ENCODE peak calls at places on chromosomes 13 and 19, in five cellular contexts. B, Y, S, O and N are unnamed samples.

GRCh38 chr19:17305517-17306284 is at the start of gene MRPL34:
- DNase-seq in B (peak), Y (peak), S (peak), O (peak), N (peak)

GRCh38 chr19:51026554-51026831 is at the start of gene KLK11:
- DNase-seq in B (no peak), Y (no peak), S (no peak), O (no peak), N (no peak)

GRCh38 chr19:46073268-46073922 is 32.6 kb upstream of the IGFL4 start:
- DNase-seq in B (no peak), Y (no peak), S (no peak), O (no peak), N (no peak)

GRCh38 chr19:48484931-48485612 is 15.9 kb downstream of the CYTH2 start:
- DNase-seq in B (no peak), Y (no peak), S (no peak), O (no peak), N (no peak)

GRCh38 chr13:80447747-80448146 is 106.8 kb upstream of the SPRY2 start:
- DNase-seq in B (no peak), Y (no peak), S (no peak), O (no peak), N (no peak)

GRCh38 chr13:72637561-72637960 is 89.9 kb downstream of the MZT1 start:
- DNase-seq in B (no peak), Y (no peak), S (no peak), O (no peak), N (no peak)

GRCh38 chr13:110868631-110869165 is 46.2 kb downstream of the ANKRD10 start:
- DNase-seq in B (no peak), Y (no peak), S (peak), O (no peak), N (no peak)

GRCh38 chr13:64930636-64931035 is 2299.5 kb downstream of the PCDH9 start:
- DNase-seq in B (no peak), Y (no peak), S (no peak), O (no peak), N (no peak)

GRCh38 chr13:111483621-111483987 is 163.2 kb downstream of the TEX29 start:
- DNase-seq in B (no peak), Y (peak), S (no peak), O (no peak), N (no peak)

GRCh38 chr19:29590278-29590677 is 15.8 kb upstream of the POP4 start:
- DNase-seq in B (no peak), Y (no peak), S (no peak), O (no peak), N (no peak)

GRCh38 chr13:25927966-25928365 is 123.8 kb downstream of the SHISA2 start:
- DNase-seq in B (no peak), Y (no peak), S (no peak), O (no peak), N (no peak)

GRCh38 chr13:23440821-23441608 is 7.5 kb upstream of the SACS start:
- DNase-seq in B (no peak), Y (no peak), S (no peak), O (no peak), N (no peak)

DNA sequence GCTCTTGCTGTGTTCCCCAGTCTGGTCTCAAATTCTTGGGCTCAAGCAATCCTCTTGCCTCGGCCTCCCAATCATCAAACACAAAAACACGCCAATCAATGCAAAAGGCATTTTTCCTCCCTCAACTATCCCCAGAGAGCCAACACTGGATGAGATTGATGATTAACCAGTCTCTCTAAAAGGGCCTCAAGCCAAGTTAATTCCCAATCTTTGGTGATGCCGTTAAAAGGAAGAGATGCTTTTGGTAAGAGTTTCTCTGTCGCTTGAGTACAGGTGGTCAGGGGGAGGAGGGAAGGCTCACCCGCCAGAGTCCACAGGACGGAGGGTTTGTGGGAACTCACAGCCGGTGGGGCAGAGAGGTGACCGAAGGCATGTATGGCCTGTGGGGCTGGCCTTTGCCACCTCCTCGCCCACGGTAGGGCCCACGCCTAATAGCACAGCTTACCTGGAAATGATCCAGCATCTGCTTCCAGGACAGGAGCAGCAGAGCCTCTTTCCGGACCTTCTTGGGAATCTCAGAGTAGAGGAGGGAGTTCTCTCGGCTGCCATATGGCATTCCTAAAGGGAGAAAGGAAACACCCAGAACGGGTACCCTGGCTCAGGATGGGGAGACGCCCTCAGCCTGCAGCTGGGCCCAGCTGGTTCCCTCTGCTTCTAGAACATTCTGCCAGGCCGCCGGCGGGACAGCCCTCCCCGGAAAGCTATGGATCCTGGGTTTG is 18.1 kb downstream of the DPP9 start:
- DNase-seq in B (no peak), Y (no peak), S (no peak), O (no peak), N (no peak)
- TF ChIP-seq POLR2A in B (no peak), Y (no peak), S (no peak), O (no peak), N (no peak)

GRCh38 chr13:113485545-113485944 is 5.0 kb downstream of the DCUN1D2 start:
- DNase-seq in B (no peak), Y (no peak), S (no peak), O (no peak), N (no peak)
- TF ChIP-seq POLR2AphosphoS5 in B (no peak), Y (no peak), S (no peak), O (no peak), N (no peak)

GRCh38 chr13:30898721-30899188 is 7.3 kb upstream of the MEDAG start:
- DNase-seq in B (no peak), Y (no peak), S (no peak), O (no peak), N (no peak)
- TF ChIP-seq POLR2A in B (no peak), Y (no peak), S (no peak), O (no peak), N (no peak)

GRCh38 chr13:76723551-76724232 is 162.5 kb downstream of the KCTD12 start:
- DNase-seq in B (no peak), Y (no peak), S (peak), O (peak), N (no peak)
- TF ChIP-seq POLR2AphosphoS5 in B (no peak), Y (peak), S (no peak), O (no peak), N (no peak)

GRCh38 chr19:36837902-36838783 is at the start of gene ZNF790:
- DNase-seq in B (peak), Y (peak), S (peak), O (peak), N (peak)
- TF ChIP-seq POLR2A in B (no peak), Y (no peak), S (peak), O (peak), N (peak)

GRCh38 chr13:87754097-87754496 is 82.9 kb downstream of the SLITRK5 start:
- DNase-seq in B (no peak), Y (no peak), S (no peak), O (no peak), N (no peak)
- TF ChIP-seq POLR2AphosphoS5 in B (no peak), Y (no peak), S (no peak), O (no peak), N (no peak)

GRCh38 chr13:113531041-113531873 is 40.7 kb upstream of the DCUN1D2 start:
- DNase-seq in B (no peak), Y (no peak), S (no peak), O (no peak), N (no peak)
- TF ChIP-seq POLR2A in B (no peak), Y (no peak), S (no peak), O (no peak), N (no peak)

DNA sequence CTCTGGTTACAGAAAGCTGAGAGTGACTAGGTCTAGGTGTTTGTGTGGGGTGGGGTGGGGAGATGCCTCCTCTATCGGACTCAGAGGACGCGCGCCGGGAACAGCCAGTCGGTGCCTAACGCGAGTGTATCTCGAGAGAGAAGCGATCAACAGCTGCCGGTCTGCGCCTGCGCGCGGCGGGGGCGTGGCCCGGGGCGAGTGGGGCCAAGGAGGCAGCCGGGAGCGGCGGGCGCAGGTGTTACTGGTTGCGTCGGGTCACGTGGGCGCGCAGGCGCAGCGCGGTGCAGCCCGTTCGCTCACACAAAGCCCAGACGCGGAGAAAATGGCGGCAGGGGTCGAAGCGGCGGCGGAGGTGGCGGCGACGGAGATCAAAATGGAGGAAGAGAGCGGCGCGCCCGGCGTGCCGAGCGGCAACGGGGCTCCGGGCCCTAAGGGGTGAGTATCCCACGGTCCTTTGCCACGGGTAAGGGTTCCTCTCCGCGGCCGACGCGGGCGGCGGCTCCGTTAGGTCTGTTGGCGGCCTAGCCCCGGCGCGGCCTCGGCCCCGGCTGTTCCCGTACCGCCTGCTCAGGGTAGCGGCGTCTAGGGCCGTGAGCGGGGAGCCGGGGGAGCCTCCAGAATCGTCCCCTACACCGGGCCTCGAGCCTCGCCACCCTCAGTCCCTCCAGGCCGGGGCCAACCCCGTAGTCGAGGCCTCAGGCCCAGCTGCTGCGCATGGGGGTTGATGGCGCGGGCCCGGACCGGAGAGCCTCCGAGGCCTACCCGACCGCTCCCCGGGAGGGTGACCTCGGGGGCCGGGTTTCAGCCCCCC is at the start of gene HNRNPM:
- DNase-seq in B (peak), Y (peak), S (peak), O (peak), N (peak)
- TF ChIP-seq POLR2AphosphoS5 in B (peak), Y (peak), S (peak), O (peak), N (peak)

DNA sequence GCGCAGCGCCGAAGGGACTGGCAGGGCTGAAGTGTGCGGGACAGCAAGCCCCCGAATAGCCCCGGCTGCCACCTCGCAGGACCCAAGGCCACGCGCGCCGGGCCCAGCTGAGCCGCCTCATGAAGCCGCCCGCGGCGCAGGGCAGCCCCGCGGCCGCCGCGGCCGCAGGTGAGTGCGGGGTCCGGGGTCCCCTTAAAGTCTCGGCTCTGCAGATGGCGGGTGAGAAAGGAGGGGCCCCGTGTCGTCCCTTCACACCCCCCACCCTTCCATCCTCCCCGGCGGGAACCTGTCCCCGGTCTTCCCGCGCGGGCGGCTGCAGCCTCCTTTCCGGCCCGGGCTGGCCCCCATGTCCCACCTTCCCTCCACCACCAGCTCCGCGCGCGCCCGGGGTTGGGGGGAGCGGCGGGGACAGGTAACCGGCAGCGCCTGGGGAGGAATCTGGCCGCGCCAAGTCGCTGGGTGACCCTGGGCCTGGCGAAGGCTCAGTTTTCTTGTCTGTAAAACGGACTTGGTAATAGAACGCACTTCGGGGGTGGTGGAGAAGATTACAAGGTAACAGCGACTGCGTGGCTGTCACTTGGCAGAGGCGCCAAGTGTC is 338 bp downstream of the RGCC start:
- DNase-seq in B (peak), Y (no peak), S (peak), O (no peak), N (peak)
- TF ChIP-seq POLR2A in B (no peak), Y (no peak), S (no peak), O (no peak), N (no peak)

GRCh38 chr13:29922281-29922821 is 71.9 kb upstream of the UBL3 start:
- DNase-seq in B (no peak), Y (no peak), S (no peak), O (no peak), N (no peak)

GRCh38 chr13:29921542-29921941 is 71.1 kb upstream of the UBL3 start:
- DNase-seq in B (no peak), Y (no peak), S (no peak), O (no peak), N (no peak)

GRCh38 chr13:29920018-29920643 is 69.7 kb upstream of the UBL3 start:
- DNase-seq in B (no peak), Y (no peak), S (no peak), O (no peak), N (no peak)

GRCh38 chr13:29917573-29918091 is 67.2 kb upstream of the UBL3 start:
- DNase-seq in B (no peak), Y (no peak), S (no peak), O (no peak), N (no peak)

GRCh38 chr13:29918845-29919244 is 68.4 kb upstream of the UBL3 start:
- DNase-seq in B (no peak), Y (no peak), S (no peak), O (no peak), N (no peak)
- TF ChIP-seq POLR2AphosphoS5 in B (no peak), Y (peak), S (no peak), O (no peak), N (no peak)